ENCODE peak calls at places on chromosome 2, in six cellular contexts. E is A549, P is HepG2, L is K562, I is GM12878, S is endothelial cell of umbilical vein. G is an unnamed sample.

GRCh38 chr2:223000872-223001825 is 50.8 kb upstream of the KCNE4 start:
- DNase-seq in P (no peak), E (no peak), L (no peak), I (no peak), S (no peak), G (no peak)

GRCh38 chr2:54041135-54041534 is 70.3 kb upstream of the PSME4 start:
- DNase-seq in E (no peak), I (no peak), L (no peak), P (no peak), S (no peak), G (no peak)

GRCh38 chr2:32947484-32948143 is 861 bp downstream of the LTBP1 start:
- DNase-seq in E (peak; percentile 78), P (no peak), I (no peak), L (peak; percentile 57), S (peak; percentile 57), G (peak; percentile 9)

GRCh38 chr2:232139171-232139594 is 177.7 kb downstream of the DIS3L2 start:
- DNase-seq in P (no peak), I (no peak), E (no peak), L (no peak), S (no peak), G (no peak)

GRCh38 chr2:226431301-226431955 is 368.2 kb downstream of the IRS1 start:
- DNase-seq in P (peak; percentile 49), L (no peak), S (no peak), E (no peak), I (no peak), G (no peak)

GRCh38 chr2:135473567-135473966 is 57.5 kb downstream of the ZRANB3 start:
- DNase-seq in P (peak; percentile 57), S (peak; percentile 42), I (peak; percentile 5), E (peak; percentile 27), L (peak; percentile 17), G (peak; percentile 59)

GRCh38 chr2:240596491-240596931 is 10.0 kb downstream of the CAPN10 start:
- DNase-seq in P (no peak), I (no peak), L (no peak), S (no peak), E (no peak), G (no peak)

GRCh38 chr2:222930862-222931261 is 70.0 kb downstream of the ACSL3 start:
- DNase-seq in L (no peak), P (no peak), S (peak; percentile 83), I (no peak), E (no peak), G (peak; percentile 9)

GRCh38 chr2:134668821-134669220 is 50.0 kb downstream of the TMEM163 start:
- DNase-seq in S (no peak), I (no peak), P (no peak), L (no peak), E (no peak), G (peak; percentile 35)

GRCh38 chr2:28956890-28957289 is 24.2 kb upstream of the TOGARAM2 start:
- DNase-seq in S (no peak), L (no peak), E (peak; percentile 28), I (no peak), P (no peak), G (no peak)

GRCh38 chr2:26245810-26246209 is 1.1 kb downstream of the HADHB start:
- DNase-seq in S (peak; percentile 27), E (no peak), L (no peak), P (peak; percentile 34), I (peak; percentile 53), G (peak; percentile 67)

GRCh38 chr2:24828641-24829040 is 35.4 kb downstream of the CENPO start:
- DNase-seq in E (no peak), I (no peak), S (no peak), P (no peak), L (no peak), G (no peak)
- TF ChIP-seq MYC in E (no peak), I (no peak), S (no peak), P (no peak), L (no peak), G (no peak)

GRCh38 chr2:224883700-224884099 is 158.6 kb downstream of the DOCK10 start:
- DNase-seq in L (no peak), E (no peak), S (no peak), P (no peak), I (no peak), G (no peak)

GRCh38 chr2:224887159-224887558 is 155.1 kb downstream of the DOCK10 start:
- DNase-seq in S (no peak), E (no peak), P (no peak), I (no peak), L (no peak), G (peak; percentile 57)

GRCh38 chr2:224885295-224885694 is 157.0 kb downstream of the DOCK10 start:
- DNase-seq in S (no peak), E (no peak), P (no peak), I (no peak), L (no peak), G (no peak)

GRCh38 chr2:224884188-224884587 is 158.1 kb downstream of the DOCK10 start:
- DNase-seq in P (no peak), S (no peak), E (peak; percentile 39), I (no peak), L (no peak), G (peak; percentile 88)

DNA sequence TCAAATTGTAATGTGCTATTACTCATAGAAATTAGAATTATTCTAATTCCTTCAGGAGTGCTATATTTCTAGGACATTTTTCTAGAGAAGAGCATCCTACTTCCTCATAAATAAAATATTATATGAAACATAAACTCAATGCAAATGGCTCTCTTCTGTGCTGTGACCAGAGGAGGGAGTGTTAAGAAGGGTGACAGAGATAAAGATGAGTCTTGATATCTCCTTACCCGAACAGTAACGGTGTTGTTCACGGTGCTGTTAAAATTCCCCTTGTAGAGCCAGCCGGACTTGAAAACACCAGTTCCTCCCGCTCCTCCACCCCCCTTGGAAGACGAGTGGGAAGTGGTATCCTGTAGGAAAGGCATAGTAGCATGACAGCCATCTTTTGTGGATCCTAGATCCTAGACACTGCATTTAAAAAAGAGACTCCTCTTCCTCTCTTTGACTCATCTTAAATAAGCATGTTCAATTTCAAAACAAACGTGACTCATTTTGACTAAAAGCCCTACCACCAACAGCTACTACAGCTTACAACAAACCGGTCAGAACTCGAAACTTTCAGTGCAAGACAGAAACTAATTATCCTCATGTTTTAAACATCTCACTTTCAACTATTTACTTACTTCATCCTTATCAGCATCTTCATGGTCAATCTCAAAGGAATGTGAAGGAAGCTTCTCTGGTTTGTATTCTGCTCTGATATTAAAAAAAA is 156.3 kb downstream of the DOCK10 start:
- DNase-seq in S (peak; percentile 21), I (peak; percentile 37), L (no peak), E (peak; percentile 23), P (no peak), G (peak; percentile 75)
- TF ChIP-seq MYC in S (no peak), I (no peak), L (no peak), E (no peak), P (no peak), G (no peak)

GRCh38 chr2:8761529-8762164 is 75.8 kb downstream of the KIDINS220 start:
- DNase-seq in E (peak; percentile 56), P (peak; percentile 36), I (peak; percentile 35), S (peak; percentile 47), L (peak; percentile 55), G (peak; percentile 55)

GRCh38 chr2:8767324-8767723 is 70.1 kb downstream of the KIDINS220 start:
- DNase-seq in I (no peak), L (no peak), P (peak; percentile 32), E (no peak), S (no peak), G (no peak)
- TF ChIP-seq MYC in I (no peak), L (no peak), P (no peak), E (no peak), S (no peak), G (no peak)

GRCh38 chr2:172807011-172807410 is 71.4 kb downstream of the RAPGEF4 start:
- DNase-seq in E (no peak), P (no peak), S (no peak), I (no peak), L (no peak), G (no peak)
- TF ChIP-seq MYC in E (no peak), P (no peak), S (no peak), I (no peak), L (no peak), G (no peak)

GRCh38 chr2:98568161-98568956 is 40.0 kb downstream of the COA5 start:
- DNase-seq in E (no peak), S (no peak), I (no peak), L (no peak), P (no peak), G (no peak)

GRCh38 chr2:98565941-98566340 is 42.4 kb downstream of the COA5 start:
- DNase-seq in S (no peak), I (no peak), L (no peak), E (no peak), P (no peak), G (no peak)

GRCh38 chr2:98563394-98563793 is 44.9 kb downstream of the COA5 start:
- DNase-seq in E (no peak), L (no peak), S (no peak), P (no peak), I (no peak), G (no peak)

GRCh38 chr2:98564541-98565164 is 43.7 kb downstream of the COA5 start:
- DNase-seq in S (no peak), P (peak; percentile 9), E (no peak), L (no peak), I (no peak), G (no peak)

GRCh38 chr2:98565286-98565860 is 42.9 kb downstream of the COA5 start:
- DNase-seq in I (no peak), P (no peak), S (no peak), E (no peak), L (no peak), G (no peak)
- TF ChIP-seq MYC in I (no peak), P (no peak), S (no peak), E (no peak), L (no peak), G (no peak)

DNA sequence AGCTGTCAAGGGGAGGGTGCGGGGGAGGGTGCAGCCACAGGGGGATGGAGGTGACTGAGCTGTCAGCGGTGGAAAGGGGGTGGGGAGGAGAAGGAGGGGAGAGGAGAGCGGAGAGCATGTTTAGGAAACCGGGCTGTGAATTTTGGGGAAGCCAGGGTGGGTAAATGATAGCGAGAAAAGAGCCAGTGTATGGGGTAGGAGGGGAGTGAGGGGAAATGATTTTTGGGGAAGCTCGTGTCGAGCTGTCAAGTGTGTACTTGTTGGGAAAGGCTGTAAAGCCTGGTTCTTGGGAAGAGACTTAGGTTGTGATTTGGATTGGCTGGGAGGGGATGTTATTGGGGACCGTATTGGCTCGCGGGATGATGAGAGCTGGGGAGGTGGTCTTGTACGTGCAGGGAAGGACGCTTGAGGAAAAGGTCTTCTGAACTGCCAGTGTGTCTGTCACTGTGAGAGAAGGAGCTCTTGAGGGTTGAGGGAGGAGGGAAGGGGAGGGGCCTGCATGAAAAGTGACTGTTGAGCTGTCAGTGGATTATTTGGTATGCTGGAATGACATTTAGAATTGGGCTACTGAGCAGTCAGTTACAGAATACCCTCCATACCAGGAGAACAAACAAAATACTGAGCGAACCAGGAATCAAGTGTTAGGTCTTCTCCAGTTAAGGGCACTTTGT is 1.0 kb downstream of the UBR3 start:
- DNase-seq in L (peak; percentile 70), E (peak; percentile 32), S (peak; percentile 61), I (peak; percentile 12), P (peak; percentile 62), G (peak; percentile 72)
- TF ChIP-seq MYC in L (no peak), E (no peak), S (no peak), I (no peak), P (no peak), G (no peak)

DNA sequence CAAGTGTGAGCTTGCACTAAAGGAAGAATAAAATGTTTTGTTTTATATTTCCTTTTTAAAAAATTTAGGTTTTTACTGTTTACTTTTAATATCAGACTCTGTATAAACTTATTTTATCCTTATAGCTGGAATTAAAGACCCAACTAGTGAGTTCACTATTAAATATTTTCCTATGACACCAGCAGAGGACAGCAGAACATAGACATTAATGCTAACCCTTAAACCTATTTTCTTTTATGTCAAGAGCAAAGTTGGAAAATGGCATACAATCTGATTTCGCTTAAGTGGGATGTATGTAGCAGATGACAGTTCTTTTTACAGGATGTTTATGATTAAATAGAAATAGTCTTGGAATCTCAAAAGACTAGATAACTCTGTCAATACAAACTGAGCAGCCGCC is 188.2 kb upstream of the XIRP2 start:
- DNase-seq in E (no peak), P (no peak), L (no peak), I (no peak), S (no peak), G (no peak)
- TF ChIP-seq MYC in E (no peak), P (no peak), L (no peak), I (no peak), S (no peak), G (no peak)

G was measured in NB4.